ENCODE peak calls at places on chromosome X, in nine cellular contexts. V is lower leg skin; X is CD4-positive, CD25-positive, alpha-beta regulatory T cell; W is iris pigment epithelial cell; J is stimulated activated CD4-positive, alpha-beta T cell treated with anti-CD3 and anti-CD28 coated beads, Interleukin-4, amount 100 ng/mL, for 48 hours; G is suprapubic skin; P is ovary; F is cardiac fibroblast; I is H4. L is an unnamed sample.

GRCh38 chrX:71872542-71873458 is 37.8 kb upstream of the NHSL2 start:
- DNase-seq in V (no peak), X (no peak), W (no peak), J (no peak), G (peak), P (no peak), F (no peak), I (no peak), L (no peak)

GRCh38 chrX:136199365-136199764 is 51.8 kb downstream of the MAP7D3 start:
- DNase-seq in V (no peak), X (no peak), W (peak), J (no peak), G (no peak), P (no peak), F (no peak), I (no peak), L (no peak)

GRCh38 chrX:108439434-108439883 is at the start of gene COL4A5:
- DNase-seq in V (no peak), X (no peak), W (peak), J (no peak), G (no peak), P (peak), F (peak), I (peak), L (peak)

GRCh38 chrX:110211340-110211739 is 106.5 kb downstream of the AMMECR1 start:
- DNase-seq in V (no peak), X (no peak), W (no peak), J (no peak), G (no peak), P (no peak), F (no peak), I (no peak), L (no peak)

GRCh38 chrX:130343411-130343810 is 3.7 kb downstream of the SLC25A14 start:
- DNase-seq in V (no peak), X (no peak), W (peak), J (no peak), G (no peak), P (no peak), F (peak), I (no peak), L (no peak)

GRCh38 chrX:155094468-155095061 is 23.3 kb downstream of the BRCC3 start:
- DNase-seq in V (no peak), X (no peak), W (peak), J (no peak), G (no peak), P (no peak), F (peak), I (peak), L (peak)

GRCh38 chrX:150752124-150752523 is 58.9 kb downstream of the MTMR1 start:
- DNase-seq in V (no peak), X (no peak), W (no peak), J (no peak), G (no peak), P (no peak), F (no peak), I (no peak), L (no peak)

GRCh38 chrX:42140320-42140719 is 217.0 kb upstream of the CASK start:
- DNase-seq in V (no peak), X (no peak), W (no peak), J (no peak), G (no peak), P (no peak), F (no peak), I (no peak), L (no peak)

GRCh38 chrX:10608099-10608498 is 12.3 kb downstream of the MID1 start:
- DNase-seq in V (no peak), X (no peak), W (peak), J (no peak), G (no peak), P (no peak), F (peak), I (no peak), L (no peak)

GRCh38 chrX:23742174-23742692 is 843 bp downstream of the ACOT9 start:
- DNase-seq in V (no peak), X (peak), W (peak), J (no peak), G (peak), P (peak), F (peak), I (peak), L (no peak)

GRCh38 chrX:129980540-129981206 is 1.8 kb upstream of the BCORL1 start:
- DNase-seq in V (peak), X (peak), W (no peak), J (no peak), G (peak), P (peak), F (peak), I (no peak), L (no peak)